ENCODE peak calls at places on chromosomes 5 and 9, in eight cellular contexts. A, C, H, J, K, F, X and D are unnamed samples.

GRCh38 chr9:124482431-124483031 is 24.7 kb downstream of the NR5A1 start:
- DNase-seq in A (no peak), C (no peak), H (no peak), J (no peak), K (no peak), F (no peak), X (no peak), D (no peak)

GRCh38 chr9:122810306-122810946 is 10.5 kb downstream of the OR1K1 start:
- DNase-seq in A (peak; percentile 80), C (peak; percentile 81), H (peak; percentile 77), J (peak; percentile 59), K (peak; percentile 77), F (peak; percentile 65), X (peak; percentile 78), D (peak; percentile 59)

GRCh38 chr5:170184007-170184687 is 48.6 kb upstream of the C5orf58 start:
- DNase-seq in A (peak; percentile 42), C (peak; percentile 94), H (peak; percentile 51), J (peak; percentile 4), K (peak; percentile 78), F (no peak), X (peak; percentile 34), D (peak; percentile 14)

GRCh38 chr9:69981686-69982450 is 61.8 kb upstream of the MAMDC2 start:
- DNase-seq in A (no peak), C (no peak), H (no peak), J (no peak), K (no peak), F (no peak), X (peak; percentile 5), D (no peak)

GRCh38 chr5:82054004-82054710 is 82.3 kb downstream of the ATG10 start:
- DNase-seq in A (no peak), C (no peak), H (peak; percentile 7), J (no peak), K (no peak), F (no peak), X (no peak), D (no peak)

GRCh38 chr9:70421272-70422180 is 7.1 kb upstream of the KLF9 start:
- DNase-seq in A (peak; percentile 63), C (no peak), H (peak; percentile 60), J (no peak), K (no peak), F (no peak), X (no peak), D (peak; percentile 73)

GRCh38 chr9:77019010-77019809 is at the start of gene FOXB2:
- DNase-seq in A (no peak), C (peak; percentile 43), H (no peak), J (no peak), K (peak; percentile 18), F (no peak), X (no peak), D (no peak)

GRCh38 chr5:77065256-77065655 is 21.8 kb downstream of the ZBED3 start:
- DNase-seq in A (no peak), C (no peak), H (no peak), J (no peak), K (no peak), F (no peak), X (no peak), D (no peak)

GRCh38 chr9:71680189-71680983 is 87.9 kb downstream of the CEMIP2 start:
- DNase-seq in A (no peak), C (no peak), H (no peak), J (no peak), K (no peak), F (no peak), X (no peak), D (no peak)